ENCODE peak calls at places on chromosomes 4 and X, in seven cellular contexts. One of them, this sample, is unnamed.

GRCh38 chrX:46130246-46130645 is 415.0 kb downstream of the ZNF674 start:
- DNase-seq in GM13976: no peak
- DNase-seq in neural crest cell: no peak
- DNase-seq in epithelial cell of esophagus: no peak
- DNase-seq in RKO: no peak
- DNase-seq in activated CD4-positive, alpha-beta T cell treated with anti-CD3 and anti-CD28 coated beads, Interleukin-2, amount 10 ng/mL, durations not matched to agents 7 days and 5 days: no peak
- DNase-seq in hippocampal formation: no peak
- DNase-seq in this sample: no peak

GRCh38 chr4:40238700-40239548 is 42.1 kb downstream of the RHOH start:
- DNase-seq in GM13976: no peak
- DNase-seq in activated CD4-positive, alpha-beta T cell treated with anti-CD3 and anti-CD28 coated beads, Interleukin-2, amount 10 ng/mL, durations not matched to agents 7 days and 5 days: peak
- DNase-seq in RKO: no peak
- DNase-seq in hippocampal formation: no peak
- DNase-seq in neural crest cell: no peak
- DNase-seq in epithelial cell of esophagus: no peak
- DNase-seq in this sample: peak

GRCh38 chr4:10620935-10621488 is 63.6 kb downstream of the CLNK start:
- DNase-seq in neural crest cell: no peak
- DNase-seq in epithelial cell of esophagus: no peak
- DNase-seq in activated CD4-positive, alpha-beta T cell treated with anti-CD3 and anti-CD28 coated beads, Interleukin-2, amount 10 ng/mL, durations not matched to agents 7 days and 5 days: no peak
- DNase-seq in GM13976: no peak
- DNase-seq in hippocampal formation: no peak
- DNase-seq in RKO: no peak
- DNase-seq in this sample: no peak

GRCh38 chr4:182832352-182833120 is 84.7 kb downstream of the DCTD start:
- DNase-seq in hippocampal formation: peak
- DNase-seq in epithelial cell of esophagus: no peak
- DNase-seq in GM13976: no peak
- DNase-seq in neural crest cell: no peak
- DNase-seq in activated CD4-positive, alpha-beta T cell treated with anti-CD3 and anti-CD28 coated beads, Interleukin-2, amount 10 ng/mL, durations not matched to agents 7 days and 5 days: no peak
- DNase-seq in RKO: no peak
- DNase-seq in this sample: no peak

GRCh38 chrX:13418126-13419091 is 98.6 kb upstream of the ATXN3L start:
- DNase-seq in activated CD4-positive, alpha-beta T cell treated with anti-CD3 and anti-CD28 coated beads, Interleukin-2, amount 10 ng/mL, durations not matched to agents 7 days and 5 days: no peak
- DNase-seq in epithelial cell of esophagus: peak
- DNase-seq in RKO: no peak
- DNase-seq in hippocampal formation: no peak
- DNase-seq in GM13976: no peak
- DNase-seq in neural crest cell: no peak
- DNase-seq in this sample: peak

GRCh38 chr4:83629945-83630684 is 94.2 kb downstream of the GPAT3 start:
- DNase-seq in RKO: no peak
- DNase-seq in activated CD4-positive, alpha-beta T cell treated with anti-CD3 and anti-CD28 coated beads, Interleukin-2, amount 10 ng/mL, durations not matched to agents 7 days and 5 days: no peak
- DNase-seq in hippocampal formation: no peak
- DNase-seq in epithelial cell of esophagus: peak
- DNase-seq in GM13976: no peak
- DNase-seq in neural crest cell: no peak
- DNase-seq in this sample: peak

GRCh38 chr4:181877329-181877848 is 365.8 kb upstream of the TENM3 start:
- DNase-seq in neural crest cell: no peak
- DNase-seq in epithelial cell of esophagus: peak
- DNase-seq in hippocampal formation: no peak
- DNase-seq in RKO: no peak
- DNase-seq in activated CD4-positive, alpha-beta T cell treated with anti-CD3 and anti-CD28 coated beads, Interleukin-2, amount 10 ng/mL, durations not matched to agents 7 days and 5 days: no peak
- DNase-seq in GM13976: no peak
- DNase-seq in this sample: peak

GRCh38 chr4:59818656-59819055 is 1381.5 kb upstream of the ADGRL3 start:
- DNase-seq in GM13976: peak
- DNase-seq in epithelial cell of esophagus: no peak
- DNase-seq in RKO: peak
- DNase-seq in activated CD4-positive, alpha-beta T cell treated with anti-CD3 and anti-CD28 coated beads, Interleukin-2, amount 10 ng/mL, durations not matched to agents 7 days and 5 days: peak
- DNase-seq in hippocampal formation: no peak
- DNase-seq in neural crest cell: no peak
- DNase-seq in this sample: no peak

GRCh38 chrX:40177942-40178715 is 80.4 kb upstream of the BCOR start:
- DNase-seq in GM13976: no peak
- DNase-seq in neural crest cell: no peak
- DNase-seq in activated CD4-positive, alpha-beta T cell treated with anti-CD3 and anti-CD28 coated beads, Interleukin-2, amount 10 ng/mL, durations not matched to agents 7 days and 5 days: no peak
- DNase-seq in epithelial cell of esophagus: no peak
- DNase-seq in RKO: no peak
- DNase-seq in hippocampal formation: no peak
- DNase-seq in this sample: no peak

GRCh38 chrX:115089419-115089818 is 72.0 kb upstream of the IL13RA2 start:
- DNase-seq in activated CD4-positive, alpha-beta T cell treated with anti-CD3 and anti-CD28 coated beads, Interleukin-2, amount 10 ng/mL, durations not matched to agents 7 days and 5 days: no peak
- DNase-seq in epithelial cell of esophagus: no peak
- DNase-seq in GM13976: no peak
- DNase-seq in neural crest cell: no peak
- DNase-seq in hippocampal formation: no peak
- DNase-seq in RKO: no peak
- DNase-seq in this sample: no peak

GRCh38 chr4:82865592-82865991 is 25.4 kb downstream of the SEC31A start:
- DNase-seq in hippocampal formation: no peak
- DNase-seq in epithelial cell of esophagus: peak
- DNase-seq in GM13976: no peak
- DNase-seq in neural crest cell: no peak
- DNase-seq in activated CD4-positive, alpha-beta T cell treated with anti-CD3 and anti-CD28 coated beads, Interleukin-2, amount 10 ng/mL, durations not matched to agents 7 days and 5 days: peak
- DNase-seq in RKO: peak
- DNase-seq in this sample: peak

GRCh38 chr4:138510053-138510452 is 267.9 kb upstream of the SLC7A11 start:
- DNase-seq in RKO: no peak
- DNase-seq in activated CD4-positive, alpha-beta T cell treated with anti-CD3 and anti-CD28 coated beads, Interleukin-2, amount 10 ng/mL, durations not matched to agents 7 days and 5 days: no peak
- DNase-seq in neural crest cell: no peak
- DNase-seq in GM13976: no peak
- DNase-seq in hippocampal formation: no peak
- DNase-seq in epithelial cell of esophagus: no peak
- DNase-seq in this sample: peak

GRCh38 chr4:134777626-134778025 is 576.0 kb upstream of the PABPC4L start:
- DNase-seq in RKO: peak
- DNase-seq in neural crest cell: no peak
- DNase-seq in GM13976: no peak
- DNase-seq in hippocampal formation: no peak
- DNase-seq in epithelial cell of esophagus: peak
- DNase-seq in activated CD4-positive, alpha-beta T cell treated with anti-CD3 and anti-CD28 coated beads, Interleukin-2, amount 10 ng/mL, durations not matched to agents 7 days and 5 days: no peak
- DNase-seq in this sample: no peak

GRCh38 chr4:186079698-186080097 is 10.7 kb downstream of the TLR3 start:
- DNase-seq in GM13976: no peak
- DNase-seq in hippocampal formation: no peak
- DNase-seq in RKO: no peak
- DNase-seq in neural crest cell: no peak
- DNase-seq in epithelial cell of esophagus: no peak
- DNase-seq in activated CD4-positive, alpha-beta T cell treated with anti-CD3 and anti-CD28 coated beads, Interleukin-2, amount 10 ng/mL, durations not matched to agents 7 days and 5 days: no peak
- DNase-seq in this sample: no peak

GRCh38 chrX:120365320-120365719 is 3.4 kb downstream of the ATP1B4 start:
- DNase-seq in neural crest cell: no peak
- DNase-seq in epithelial cell of esophagus: peak
- DNase-seq in hippocampal formation: peak
- DNase-seq in RKO: no peak
- DNase-seq in GM13976: peak
- DNase-seq in activated CD4-positive, alpha-beta T cell treated with anti-CD3 and anti-CD28 coated beads, Interleukin-2, amount 10 ng/mL, durations not matched to agents 7 days and 5 days: peak
- DNase-seq in this sample: peak

GRCh38 chr4:38620527-38620926 is 43.5 kb upstream of the KLF3 start:
- DNase-seq in epithelial cell of esophagus: no peak
- DNase-seq in neural crest cell: no peak
- DNase-seq in RKO: no peak
- DNase-seq in activated CD4-positive, alpha-beta T cell treated with anti-CD3 and anti-CD28 coated beads, Interleukin-2, amount 10 ng/mL, durations not matched to agents 7 days and 5 days: no peak
- DNase-seq in hippocampal formation: no peak
- DNase-seq in GM13976: no peak
- DNase-seq in this sample: no peak

GRCh38 chrX:100747090-100747489 is 15.2 kb upstream of the SYTL4 start:
- DNase-seq in hippocampal formation: no peak
- DNase-seq in activated CD4-positive, alpha-beta T cell treated with anti-CD3 and anti-CD28 coated beads, Interleukin-2, amount 10 ng/mL, durations not matched to agents 7 days and 5 days: no peak
- DNase-seq in RKO: no peak
- DNase-seq in GM13976: no peak
- DNase-seq in neural crest cell: no peak
- DNase-seq in epithelial cell of esophagus: no peak
- DNase-seq in this sample: no peak

GRCh38 chr4:6768539-6768905 is 14.0 kb upstream of the KIAA0232 start:
- DNase-seq in RKO: peak
- DNase-seq in hippocampal formation: no peak
- DNase-seq in neural crest cell: no peak
- DNase-seq in GM13976: no peak
- DNase-seq in epithelial cell of esophagus: peak
- DNase-seq in activated CD4-positive, alpha-beta T cell treated with anti-CD3 and anti-CD28 coated beads, Interleukin-2, amount 10 ng/mL, durations not matched to agents 7 days and 5 days: no peak
- DNase-seq in this sample: peak

GRCh38 chrX:123962794-123963373 is 1.4 kb downstream of the STAG2 start:
- DNase-seq in activated CD4-positive, alpha-beta T cell treated with anti-CD3 and anti-CD28 coated beads, Interleukin-2, amount 10 ng/mL, durations not matched to agents 7 days and 5 days: peak
- DNase-seq in RKO: peak
- DNase-seq in GM13976: peak
- DNase-seq in neural crest cell: peak
- DNase-seq in hippocampal formation: peak
- DNase-seq in epithelial cell of esophagus: peak
- DNase-seq in this sample: peak

GRCh38 chrX:37060999-37061398 is 52.8 kb downstream of the FAM47C start:
- DNase-seq in neural crest cell: peak
- DNase-seq in GM13976: peak
- DNase-seq in hippocampal formation: no peak
- DNase-seq in activated CD4-positive, alpha-beta T cell treated with anti-CD3 and anti-CD28 coated beads, Interleukin-2, amount 10 ng/mL, durations not matched to agents 7 days and 5 days: peak
- DNase-seq in epithelial cell of esophagus: peak
- DNase-seq in RKO: peak
- DNase-seq in this sample: peak

GRCh38 chr4:101158136-101158485 is 189.2 kb downstream of the PPP3CA start:
- DNase-seq in epithelial cell of esophagus: no peak
- DNase-seq in hippocampal formation: peak
- DNase-seq in neural crest cell: no peak
- DNase-seq in activated CD4-positive, alpha-beta T cell treated with anti-CD3 and anti-CD28 coated beads, Interleukin-2, amount 10 ng/mL, durations not matched to agents 7 days and 5 days: no peak
- DNase-seq in RKO: no peak
- DNase-seq in GM13976: no peak
- DNase-seq in this sample: peak